ENCODE peak calls at places on chromosomes 7 and 10, in five cellular contexts. J, K, A, D and Q are unnamed samples.

GRCh38 chr7:92695308-92696261 is 105.4 kb upstream of the FAM133B start:
- DNase-seq in J (peak; percentile 61), K (no peak), A (peak; percentile 55), D (no peak), Q (no peak)

GRCh38 chr7:70598976-70599375 is 533.0 kb upstream of the GALNT17 start:
- DNase-seq in J (no peak), K (no peak), A (no peak), D (no peak), Q (no peak)

GRCh38 chr10:117071293-117072050 is 66.5 kb upstream of the SHTN1 start:
- DNase-seq in J (no peak), K (no peak), A (no peak), D (no peak), Q (no peak)

GRCh38 chr10:30510184-30510931 is 76.4 kb downstream of the MAP3K8 start:
- DNase-seq in J (no peak), K (no peak), A (peak; percentile 90), D (peak; percentile 66), Q (peak; percentile 58)

GRCh38 chr10:103921750-103922195 is 3.8 kb upstream of the STN1 start:
- DNase-seq in J (no peak), K (peak; percentile 28), A (peak; percentile 58), D (peak; percentile 44), Q (peak; percentile 52)

GRCh38 chr7:29588900-29589696 is 25.5 kb downstream of the PRR15 start:
- DNase-seq in J (peak; percentile 71), K (peak; percentile 52), A (peak; percentile 58), D (no peak), Q (peak; percentile 58)

GRCh38 chr7:1690359-1690958 is 20.4 kb downstream of the ELFN1 start:
- DNase-seq in J (no peak), K (no peak), A (no peak), D (no peak), Q (no peak)

GRCh38 chr10:73060738-73061635 is 35.7 kb downstream of the P4HA1 start:
- DNase-seq in J (no peak), K (peak; percentile 48), A (peak; percentile 67), D (no peak), Q (peak; percentile 22)

GRCh38 chr7:32427769-32428291 is 62.4 kb downstream of the LSM5 start:
- DNase-seq in J (peak; percentile 97), K (peak; percentile 2), A (peak; percentile 92), D (peak; percentile 40), Q (peak; percentile 69)

GRCh38 chr7:130970696-130971095 is 236.7 kb upstream of the KLF14 start:
- DNase-seq in J (no peak), K (no peak), A (no peak), D (no peak), Q (no peak)

GRCh38 chr7:130242198-130243014 is 24.3 kb upstream of the CPA2 start:
- DNase-seq in J (peak; percentile 85), K (peak; percentile 33), A (peak; percentile 68), D (peak; percentile 37), Q (peak; percentile 59)

GRCh38 chr10:121998462-121998861 is 9.5 kb downstream of the TACC2 start:
- DNase-seq in J (no peak), K (no peak), A (no peak), D (no peak), Q (no peak)

GRCh38 chr10:132536241-132536963 is 1.2 kb upstream of the INPP5A start:
- DNase-seq in J (no peak), K (peak; percentile 30), A (peak; percentile 27), D (no peak), Q (peak; percentile 51)

GRCh38 chr7:2190531-2190930 is 42.2 kb downstream of the MAD1L1 start:
- DNase-seq in J (no peak), K (no peak), A (no peak), D (no peak), Q (no peak)

GRCh38 chr7:26337232-26337865 is 45.7 kb downstream of the SNX10 start:
- DNase-seq in J (no peak), K (peak; percentile 56), A (no peak), D (no peak), Q (no peak)

GRCh38 chr7:2373124-2373556 is 18.5 kb downstream of the EIF3B start:
- DNase-seq in J (no peak), K (no peak), A (no peak), D (no peak), Q (no peak)

GRCh38 chr10:58440484-58440883 is 55.3 kb downstream of the TFAM start:
- DNase-seq in J (no peak), K (no peak), A (no peak), D (no peak), Q (no peak)

GRCh38 chr10:124037286-124037685 is 56.1 kb downstream of the CHST15 start:
- DNase-seq in J (no peak), K (no peak), A (no peak), D (no peak), Q (no peak)

GRCh38 chr10:71657604-71658348 is 61.8 kb downstream of the C10orf105 start:
- DNase-seq in J (peak; percentile 71), K (no peak), A (no peak), D (no peak), Q (no peak)

GRCh38 chr7:130141161-130141857 is 63.9 kb downstream of the TMEM209 start:
- DNase-seq in J (peak; percentile 85), K (no peak), A (peak; percentile 98), D (no peak), Q (peak; percentile 68)

GRCh38 chr7:41312235-41312634 is 390.7 kb downstream of the INHBA start:
- DNase-seq in J (no peak), K (no peak), A (no peak), D (no peak), Q (no peak)

GRCh38 chr10:48722153-48722861 is 37.6 kb downstream of the WDFY4 start:
- DNase-seq in J (no peak), K (no peak), A (no peak), D (no peak), Q (no peak)

GRCh38 chr10:70135684-70136083 is 3.1 kb upstream of the AIFM2 start:
- DNase-seq in J (peak; percentile 35), K (no peak), A (no peak), D (no peak), Q (no peak)

GRCh38 chr10:1485357-1485756 is 252.0 kb downstream of the ADARB2 start:
- DNase-seq in J (no peak), K (no peak), A (no peak), D (no peak), Q (no peak)

GRCh38 chr7:42910306-42910705 is 1.6 kb downstream of the C7orf25 start:
- DNase-seq in J (no peak), K (no peak), A (no peak), D (no peak), Q (no peak)

GRCh38 chr7:50119815-50120637 is 27.0 kb upstream of the ZPBP start:
- DNase-seq in J (peak; percentile 53), K (peak; percentile 80), A (no peak), D (no peak), Q (no peak)
- TF ChIP-seq CTCF in J (peak; percentile 66), K (peak; percentile 97), A (no peak), D (peak; percentile 75), Q (peak; percentile 58)

GRCh38 chr10:96910488-96911395 is 78.6 kb downstream of the LCOR start:
- DNase-seq in J (no peak), K (peak; percentile 62), A (peak; percentile 71), D (no peak), Q (peak; percentile 67)
- TF ChIP-seq CTCF in J (no peak), K (peak; percentile 97), A (peak; percentile 80), D (peak; percentile 61), Q (peak; percentile 28)

GRCh38 chr7:99386584-99387238 is 12.2 kb downstream of the ARPC1B start:
- DNase-seq in J (no peak), K (peak; percentile 70), A (peak; percentile 86), D (no peak), Q (no peak)
- TF ChIP-seq CTCF in J (no peak), K (peak; percentile 75), A (peak; percentile 29), D (peak; percentile 48), Q (peak; percentile 31)

DNA sequence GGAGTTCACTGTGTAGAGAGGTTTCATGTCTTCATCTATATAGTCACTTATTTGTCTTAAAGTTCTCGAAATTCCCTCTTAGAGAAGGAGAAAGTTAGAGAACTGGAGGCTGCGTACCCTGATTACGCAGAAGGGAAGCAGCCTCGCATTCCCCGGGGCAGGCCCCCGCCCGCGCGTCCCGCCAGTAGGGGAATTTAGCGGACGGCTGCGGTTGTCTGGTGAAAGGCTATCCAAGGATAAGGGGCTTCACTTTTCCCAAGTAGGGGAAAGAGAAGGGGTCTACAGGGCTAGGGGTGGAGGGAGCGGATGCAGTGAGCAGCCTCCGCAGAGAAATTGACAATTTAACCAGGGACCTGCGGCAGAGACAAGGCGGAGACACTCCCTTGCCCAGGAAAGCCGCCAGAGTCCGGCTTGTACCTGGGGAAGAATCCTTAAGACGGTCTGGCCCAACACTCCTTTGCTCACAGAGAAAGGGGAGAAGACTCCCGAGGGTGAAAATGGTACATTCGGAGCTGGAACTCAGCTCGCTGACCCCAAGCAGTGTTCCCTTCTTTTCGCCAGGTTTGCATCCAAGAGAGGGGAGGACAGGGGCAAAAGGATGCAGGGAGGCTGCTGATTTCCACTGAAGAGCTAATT is 976 bp upstream of the MAGI2 start:
- DNase-seq in J (peak; percentile 71), K (no peak), A (peak; percentile 73), D (no peak), Q (peak; percentile 12)
- TF ChIP-seq CTCF in J (no peak), K (no peak), A (no peak), D (no peak), Q (no peak)